ENCODE peak calls at places on chromosomes 12 and 14, in ten cellular contexts. One of them, this sample, is unnamed.

GRCh38 chr12:130121246-130122005 is 40.8 kb upstream of the FZD10 start:
- DNase-seq in GM03348: no peak
- DNase-seq in aorta: no peak
- DNase-seq in mammary epithelial cell: no peak
- DNase-seq in occipital lobe: no peak
- DNase-seq in epithelial cell of esophagus: no peak
- DNase-seq in kidney tubule cell: no peak
- DNase-seq in HuH-7.5: no peak
- DNase-seq in activated naive CD4-positive, alpha-beta T cell: no peak
- DNase-seq in NCI-H1105: no peak
- DNase-seq in this sample: no peak

GRCh38 chr14:24425704-24426103 is 3.8 kb downstream of the CBLN3 start:
- DNase-seq in NCI-H1105: no peak
- DNase-seq in kidney tubule cell: peak
- DNase-seq in occipital lobe: no peak
- DNase-seq in aorta: no peak
- DNase-seq in mammary epithelial cell: peak
- DNase-seq in GM03348: peak
- DNase-seq in HuH-7.5: no peak
- DNase-seq in activated naive CD4-positive, alpha-beta T cell: no peak
- DNase-seq in epithelial cell of esophagus: peak
- DNase-seq in this sample: no peak

GRCh38 chr12:124177276-124177950 is 117.5 kb upstream of the RFLNA start:
- DNase-seq in GM03348: no peak
- DNase-seq in mammary epithelial cell: no peak
- DNase-seq in kidney tubule cell: no peak
- DNase-seq in epithelial cell of esophagus: no peak
- DNase-seq in NCI-H1105: no peak
- DNase-seq in aorta: no peak
- DNase-seq in occipital lobe: no peak
- DNase-seq in HuH-7.5: no peak
- DNase-seq in activated naive CD4-positive, alpha-beta T cell: no peak
- DNase-seq in this sample: no peak

GRCh38 chr14:72708708-72709475 is 185.0 kb downstream of the DPF3 start:
- DNase-seq in aorta: no peak
- DNase-seq in kidney tubule cell: peak
- DNase-seq in GM03348: no peak
- DNase-seq in occipital lobe: peak
- DNase-seq in mammary epithelial cell: peak
- DNase-seq in HuH-7.5: no peak
- DNase-seq in activated naive CD4-positive, alpha-beta T cell: no peak
- DNase-seq in NCI-H1105: no peak
- DNase-seq in epithelial cell of esophagus: peak
- DNase-seq in this sample: no peak

GRCh38 chr14:49962616-49963015 is 69.7 kb downstream of the ARF6 start:
- DNase-seq in aorta: no peak
- DNase-seq in mammary epithelial cell: peak
- DNase-seq in activated naive CD4-positive, alpha-beta T cell: no peak
- DNase-seq in kidney tubule cell: peak
- DNase-seq in HuH-7.5: no peak
- DNase-seq in NCI-H1105: no peak
- DNase-seq in GM03348: no peak
- DNase-seq in epithelial cell of esophagus: peak
- DNase-seq in occipital lobe: peak
- DNase-seq in this sample: no peak

GRCh38 chr12:122943196-122943595 is 23.1 kb downstream of the ABCB9 start:
- DNase-seq in occipital lobe: no peak
- DNase-seq in activated naive CD4-positive, alpha-beta T cell: no peak
- DNase-seq in GM03348: no peak
- DNase-seq in aorta: no peak
- DNase-seq in mammary epithelial cell: no peak
- DNase-seq in epithelial cell of esophagus: no peak
- DNase-seq in NCI-H1105: no peak
- DNase-seq in HuH-7.5: no peak
- DNase-seq in kidney tubule cell: no peak
- DNase-seq in this sample: no peak

GRCh38 chr14:21964180-21964579 is 290.6 kb upstream of the OR4E1 start:
- DNase-seq in mammary epithelial cell: no peak
- DNase-seq in occipital lobe: no peak
- DNase-seq in GM03348: no peak
- DNase-seq in NCI-H1105: no peak
- DNase-seq in activated naive CD4-positive, alpha-beta T cell: no peak
- DNase-seq in epithelial cell of esophagus: no peak
- DNase-seq in kidney tubule cell: no peak
- DNase-seq in HuH-7.5: no peak
- DNase-seq in aorta: no peak
- DNase-seq in this sample: no peak

GRCh38 chr12:124767075-124767821 is 96.4 kb downstream of the SCARB1 start:
- DNase-seq in NCI-H1105: no peak
- DNase-seq in kidney tubule cell: peak
- DNase-seq in activated naive CD4-positive, alpha-beta T cell: peak
- DNase-seq in epithelial cell of esophagus: peak
- DNase-seq in HuH-7.5: peak
- DNase-seq in GM03348: peak
- DNase-seq in mammary epithelial cell: peak
- DNase-seq in aorta: peak
- DNase-seq in occipital lobe: peak
- DNase-seq in this sample: peak

GRCh38 chr12:6039894-6040601 is 84.4 kb downstream of the VWF start:
- DNase-seq in occipital lobe: peak
- DNase-seq in GM03348: peak
- DNase-seq in epithelial cell of esophagus: peak
- DNase-seq in mammary epithelial cell: peak
- DNase-seq in HuH-7.5: peak
- DNase-seq in activated naive CD4-positive, alpha-beta T cell: no peak
- DNase-seq in aorta: peak
- DNase-seq in kidney tubule cell: peak
- DNase-seq in NCI-H1105: peak
- DNase-seq in this sample: peak

GRCh38 chr12:120413901-120414695 is 23.8 kb upstream of the COX6A1 start:
- DNase-seq in HuH-7.5: no peak
- DNase-seq in occipital lobe: no peak
- DNase-seq in activated naive CD4-positive, alpha-beta T cell: no peak
- DNase-seq in aorta: no peak
- DNase-seq in NCI-H1105: no peak
- DNase-seq in kidney tubule cell: no peak
- DNase-seq in GM03348: no peak
- DNase-seq in mammary epithelial cell: no peak
- DNase-seq in epithelial cell of esophagus: no peak
- DNase-seq in this sample: no peak

GRCh38 chr14:79043194-79043889 is 873.2 kb downstream of the NRXN3 start:
- DNase-seq in NCI-H1105: no peak
- DNase-seq in aorta: no peak
- DNase-seq in epithelial cell of esophagus: no peak
- DNase-seq in kidney tubule cell: no peak
- DNase-seq in mammary epithelial cell: no peak
- DNase-seq in GM03348: no peak
- DNase-seq in activated naive CD4-positive, alpha-beta T cell: no peak
- DNase-seq in HuH-7.5: no peak
- DNase-seq in occipital lobe: peak
- DNase-seq in this sample: no peak

GRCh38 chr14:93086441-93087055 is 29.2 kb downstream of the ITPK1 start:
- DNase-seq in GM03348: no peak
- DNase-seq in activated naive CD4-positive, alpha-beta T cell: no peak
- DNase-seq in HuH-7.5: no peak
- DNase-seq in epithelial cell of esophagus: peak
- DNase-seq in mammary epithelial cell: no peak
- DNase-seq in aorta: no peak
- DNase-seq in kidney tubule cell: peak
- DNase-seq in NCI-H1105: no peak
- DNase-seq in occipital lobe: no peak
- DNase-seq in this sample: no peak

GRCh38 chr12:111386891-111387290 is 18.0 kb upstream of the PHETA1 start:
- DNase-seq in NCI-H1105: no peak
- DNase-seq in kidney tubule cell: peak
- DNase-seq in GM03348: no peak
- DNase-seq in activated naive CD4-positive, alpha-beta T cell: no peak
- DNase-seq in HuH-7.5: no peak
- DNase-seq in occipital lobe: no peak
- DNase-seq in aorta: no peak
- DNase-seq in mammary epithelial cell: no peak
- DNase-seq in epithelial cell of esophagus: no peak
- DNase-seq in this sample: no peak

GRCh38 chr12:110046451-110047187 is 1.7 kb downstream of the C12orf76 start:
- DNase-seq in aorta: no peak
- DNase-seq in activated naive CD4-positive, alpha-beta T cell: no peak
- DNase-seq in occipital lobe: no peak
- DNase-seq in epithelial cell of esophagus: peak
- DNase-seq in kidney tubule cell: no peak
- DNase-seq in HuH-7.5: no peak
- DNase-seq in mammary epithelial cell: no peak
- DNase-seq in GM03348: no peak
- DNase-seq in NCI-H1105: no peak
- DNase-seq in this sample: no peak

GRCh38 chr12:120849765-120850164 is 54.4 kb downstream of the SPPL3 start:
- DNase-seq in mammary epithelial cell: peak
- DNase-seq in activated naive CD4-positive, alpha-beta T cell: no peak
- DNase-seq in kidney tubule cell: peak
- DNase-seq in occipital lobe: no peak
- DNase-seq in GM03348: no peak
- DNase-seq in HuH-7.5: no peak
- DNase-seq in epithelial cell of esophagus: peak
- DNase-seq in NCI-H1105: no peak
- DNase-seq in aorta: no peak
- DNase-seq in this sample: no peak

GRCh38 chr12:71174825-71175224 is 17.0 kb upstream of the TSPAN8 start:
- DNase-seq in mammary epithelial cell: no peak
- DNase-seq in aorta: no peak
- DNase-seq in NCI-H1105: no peak
- DNase-seq in epithelial cell of esophagus: no peak
- DNase-seq in HuH-7.5: no peak
- DNase-seq in kidney tubule cell: no peak
- DNase-seq in activated naive CD4-positive, alpha-beta T cell: no peak
- DNase-seq in GM03348: no peak
- DNase-seq in occipital lobe: no peak
- DNase-seq in this sample: no peak

GRCh38 chr14:57831981-57832380 is 33.9 kb downstream of the SLC35F4 start:
- DNase-seq in aorta: no peak
- DNase-seq in mammary epithelial cell: no peak
- DNase-seq in epithelial cell of esophagus: peak
- DNase-seq in HuH-7.5: no peak
- DNase-seq in activated naive CD4-positive, alpha-beta T cell: no peak
- DNase-seq in NCI-H1105: no peak
- DNase-seq in GM03348: no peak
- DNase-seq in occipital lobe: no peak
- DNase-seq in kidney tubule cell: peak
- DNase-seq in this sample: no peak

GRCh38 chr12:114123108-114123507 is 157.0 kb upstream of the RBM19 start:
- DNase-seq in activated naive CD4-positive, alpha-beta T cell: no peak
- DNase-seq in HuH-7.5: no peak
- DNase-seq in mammary epithelial cell: no peak
- DNase-seq in GM03348: no peak
- DNase-seq in kidney tubule cell: no peak
- DNase-seq in NCI-H1105: no peak
- DNase-seq in occipital lobe: no peak
- DNase-seq in epithelial cell of esophagus: peak
- DNase-seq in aorta: no peak
- DNase-seq in this sample: no peak

GRCh38 chr12:99455350-99456037 is 192.1 kb upstream of the GARIN6 start:
- DNase-seq in occipital lobe: no peak
- DNase-seq in GM03348: peak
- DNase-seq in mammary epithelial cell: peak
- DNase-seq in NCI-H1105: no peak
- DNase-seq in HuH-7.5: no peak
- DNase-seq in activated naive CD4-positive, alpha-beta T cell: no peak
- DNase-seq in aorta: peak
- DNase-seq in kidney tubule cell: peak
- DNase-seq in epithelial cell of esophagus: peak
- DNase-seq in this sample: no peak

GRCh38 chr12:45612044-45612794 is 117.3 kb upstream of the ARID2 start:
- DNase-seq in kidney tubule cell: peak
- DNase-seq in activated naive CD4-positive, alpha-beta T cell: no peak
- DNase-seq in epithelial cell of esophagus: peak
- DNase-seq in occipital lobe: no peak
- DNase-seq in GM03348: no peak
- DNase-seq in mammary epithelial cell: peak
- DNase-seq in HuH-7.5: no peak
- DNase-seq in NCI-H1105: no peak
- DNase-seq in aorta: no peak
- DNase-seq in this sample: no peak

GRCh38 chr12:105172037-105172436 is 63.9 kb downstream of the APPL2 start:
- DNase-seq in HuH-7.5: no peak
- DNase-seq in occipital lobe: no peak
- DNase-seq in kidney tubule cell: no peak
- DNase-seq in GM03348: no peak
- DNase-seq in activated naive CD4-positive, alpha-beta T cell: no peak
- DNase-seq in mammary epithelial cell: no peak
- DNase-seq in NCI-H1105: no peak
- DNase-seq in epithelial cell of esophagus: no peak
- DNase-seq in aorta: no peak
- DNase-seq in this sample: no peak

GRCh38 chr12:24562761-24563392 is 386.0 kb downstream of the BCAT1 start:
- DNase-seq in epithelial cell of esophagus: peak
- DNase-seq in HuH-7.5: peak
- DNase-seq in GM03348: peak
- DNase-seq in aorta: peak
- DNase-seq in activated naive CD4-positive, alpha-beta T cell: no peak
- DNase-seq in mammary epithelial cell: peak
- DNase-seq in occipital lobe: peak
- DNase-seq in kidney tubule cell: peak
- DNase-seq in NCI-H1105: no peak
- DNase-seq in this sample: no peak

GRCh38 chr12:25615119-25615518 is 62.0 kb upstream of the LMNTD1 start:
- DNase-seq in occipital lobe: no peak
- DNase-seq in activated naive CD4-positive, alpha-beta T cell: no peak
- DNase-seq in GM03348: peak
- DNase-seq in mammary epithelial cell: peak
- DNase-seq in aorta: no peak
- DNase-seq in kidney tubule cell: peak
- DNase-seq in HuH-7.5: no peak
- DNase-seq in epithelial cell of esophagus: peak
- DNase-seq in NCI-H1105: no peak
- DNase-seq in this sample: no peak

GRCh38 chr12:11968041-11968383 is 102.7 kb upstream of the BCL2L14 start:
- DNase-seq in mammary epithelial cell: no peak
- DNase-seq in GM03348: no peak
- DNase-seq in epithelial cell of esophagus: no peak
- DNase-seq in aorta: no peak
- DNase-seq in kidney tubule cell: no peak
- DNase-seq in HuH-7.5: no peak
- DNase-seq in activated naive CD4-positive, alpha-beta T cell: no peak
- DNase-seq in occipital lobe: no peak
- DNase-seq in NCI-H1105: no peak
- DNase-seq in this sample: no peak

GRCh38 chr12:11067514-11067913 is 5.4 kb upstream of the TAS2R46 start:
- DNase-seq in HuH-7.5: no peak
- DNase-seq in occipital lobe: no peak
- DNase-seq in kidney tubule cell: no peak
- DNase-seq in aorta: no peak
- DNase-seq in NCI-H1105: no peak
- DNase-seq in mammary epithelial cell: peak
- DNase-seq in activated naive CD4-positive, alpha-beta T cell: no peak
- DNase-seq in GM03348: no peak
- DNase-seq in epithelial cell of esophagus: peak
- DNase-seq in this sample: peak

GRCh38 chr14:22837059-22837749 is 819 bp downstream of the MMP14 start:
- DNase-seq in mammary epithelial cell: peak
- DNase-seq in activated naive CD4-positive, alpha-beta T cell: no peak
- DNase-seq in HuH-7.5: peak
- DNase-seq in epithelial cell of esophagus: peak
- DNase-seq in aorta: peak
- DNase-seq in occipital lobe: no peak
- DNase-seq in NCI-H1105: peak
- DNase-seq in kidney tubule cell: peak
- DNase-seq in GM03348: peak
- DNase-seq in this sample: no peak

GRCh38 chr14:52694761-52695480 is 437 bp downstream of the ERO1A start:
- DNase-seq in occipital lobe: peak
- DNase-seq in mammary epithelial cell: peak
- DNase-seq in NCI-H1105: peak
- DNase-seq in activated naive CD4-positive, alpha-beta T cell: no peak
- DNase-seq in aorta: no peak
- DNase-seq in kidney tubule cell: peak
- DNase-seq in GM03348: peak
- DNase-seq in epithelial cell of esophagus: peak
- DNase-seq in HuH-7.5: no peak
- DNase-seq in this sample: no peak

GRCh38 chr14:93960774-93961438 is 15.5 kb downstream of the ASB2 start:
- DNase-seq in activated naive CD4-positive, alpha-beta T cell: no peak
- DNase-seq in NCI-H1105: no peak
- DNase-seq in occipital lobe: no peak
- DNase-seq in aorta: no peak
- DNase-seq in mammary epithelial cell: no peak
- DNase-seq in GM03348: no peak
- DNase-seq in HuH-7.5: no peak
- DNase-seq in epithelial cell of esophagus: no peak
- DNase-seq in kidney tubule cell: no peak
- DNase-seq in this sample: no peak